ENCODE peak calls at places on chromosomes 6 and 20, in five cellular contexts. K is GM19239; P is T follicular helper cell; N is effector memory CD8-positive, alpha-beta T cell; Q is lower leg skin. J is an unnamed sample.

GRCh38 chr6:93453956-93454355 is 34.6 kb upstream of the EPHA7 start:
- DNase-seq in Q (no peak), N (no peak), K (no peak), P (no peak), J (no peak)

GRCh38 chr20:31837896-31838397 is 7.5 kb downstream of the FOXS1 start:
- DNase-seq in P (no peak), K (no peak), N (no peak), Q (no peak), J (peak)

GRCh38 chr6:41455818-41456217 is 90.4 kb upstream of the FOXP4 start:
- DNase-seq in K (no peak), Q (no peak), N (no peak), P (no peak), J (no peak)

GRCh38 chr6:150254671-150255228 is 111.9 kb downstream of the PPP1R14C start:
- DNase-seq in N (no peak), P (no peak), Q (no peak), K (no peak), J (no peak)

GRCh38 chr6:1700283-1700967 is 90.7 kb downstream of the FOXC1 start:
- DNase-seq in K (no peak), N (no peak), P (no peak), Q (no peak), J (no peak)

GRCh38 chr6:149128489-149129145 is 188.9 kb upstream of the TAB2 start:
- DNase-seq in P (no peak), K (no peak), Q (no peak), N (no peak), J (no peak)

GRCh38 chr6:136069119-136069518 is 181.0 kb downstream of the MTFR2 start:
- DNase-seq in P (no peak), N (no peak), K (no peak), Q (no peak), J (peak)

GRCh38 chr20:41532935-41533334 is 85.2 kb downstream of the CHD6 start:
- DNase-seq in N (no peak), P (no peak), K (no peak), Q (no peak), J (no peak)

GRCh38 chr6:143078468-143079324 is 18.0 kb downstream of the AIG1 start:
- DNase-seq in P (no peak), K (no peak), N (no peak), Q (no peak), J (no peak)

J was measured in M059J.